ENCODE peak calls at places on chromosomes 2 and 18, in five cellular contexts. One of them, this sample, is unnamed.

GRCh38 chr2:181123798-181124217 is 143.4 kb downstream of the UBE2E3 start:
- DNase-seq in fibroblast of lung: no peak
- DNase-seq in type B pancreatic cell: no peak
- DNase-seq in kidney epithelial cell: no peak
- DNase-seq in epithelial cell of esophagus: peak; percentile 22
- DNase-seq in this sample: no peak

GRCh38 chr2:31828891-31829290 is 181.9 kb downstream of the MEMO1 start:
- DNase-seq in type B pancreatic cell: no peak
- DNase-seq in kidney epithelial cell: no peak
- DNase-seq in epithelial cell of esophagus: peak; percentile 48
- DNase-seq in fibroblast of lung: no peak
- DNase-seq in this sample: peak; percentile 34

GRCh38 chr2:68104111-68104835 is 41.5 kb upstream of the C1D start:
- DNase-seq in type B pancreatic cell: no peak
- DNase-seq in fibroblast of lung: no peak
- DNase-seq in kidney epithelial cell: no peak
- DNase-seq in epithelial cell of esophagus: no peak
- DNase-seq in this sample: no peak

GRCh38 chr18:24831871-24832665 is 371.6 kb downstream of the HRH4 start:
- DNase-seq in epithelial cell of esophagus: no peak
- DNase-seq in fibroblast of lung: no peak
- DNase-seq in kidney epithelial cell: no peak
- DNase-seq in type B pancreatic cell: no peak
- DNase-seq in this sample: no peak

GRCh38 chr2:69973335-69973735 is 11.9 kb upstream of the ASPRV1 start:
- DNase-seq in epithelial cell of esophagus: no peak
- DNase-seq in fibroblast of lung: peak; percentile 59
- DNase-seq in kidney epithelial cell: no peak
- DNase-seq in type B pancreatic cell: no peak
- DNase-seq in this sample: no peak

GRCh38 chr2:203682688-203683130 is 23.7 kb upstream of the CD28 start:
- DNase-seq in epithelial cell of esophagus: peak; percentile 88
- DNase-seq in type B pancreatic cell: no peak
- DNase-seq in kidney epithelial cell: no peak
- DNase-seq in fibroblast of lung: peak; percentile 76
- DNase-seq in this sample: peak; percentile 94

GRCh38 chr2:16614314-16614860 is 51.2 kb downstream of the CYRIA start:
- DNase-seq in type B pancreatic cell: no peak
- DNase-seq in kidney epithelial cell: no peak
- DNase-seq in epithelial cell of esophagus: no peak
- DNase-seq in fibroblast of lung: peak; percentile 26
- DNase-seq in this sample: no peak

GRCh38 chr18:62525611-62526010 is 2.8 kb downstream of the ZCCHC2 start:
- DNase-seq in type B pancreatic cell: no peak
- DNase-seq in epithelial cell of esophagus: no peak
- DNase-seq in kidney epithelial cell: no peak
- DNase-seq in fibroblast of lung: no peak
- DNase-seq in this sample: peak; percentile 14

GRCh38 chr18:79791141-79791972 is 6.4 kb upstream of the KCNG2 start:
- DNase-seq in epithelial cell of esophagus: peak; percentile 74
- DNase-seq in type B pancreatic cell: no peak
- DNase-seq in kidney epithelial cell: peak; percentile 26
- DNase-seq in fibroblast of lung: peak; percentile 98
- DNase-seq in this sample: peak; percentile 94

GRCh38 chr2:137115081-137115713 is 349.9 kb downstream of the THSD7B start:
- DNase-seq in epithelial cell of esophagus: no peak
- DNase-seq in kidney epithelial cell: no peak
- DNase-seq in fibroblast of lung: no peak
- DNase-seq in type B pancreatic cell: no peak
- DNase-seq in this sample: no peak

GRCh38 chr2:235529621-235530020 is 35.8 kb downstream of the AGAP1 start:
- DNase-seq in fibroblast of lung: no peak
- DNase-seq in type B pancreatic cell: no peak
- DNase-seq in kidney epithelial cell: no peak
- DNase-seq in epithelial cell of esophagus: no peak
- DNase-seq in this sample: no peak

GRCh38 chr2:26649322-26649721 is 8.2 kb upstream of the CIB4 start:
- DNase-seq in epithelial cell of esophagus: no peak
- DNase-seq in kidney epithelial cell: no peak
- DNase-seq in fibroblast of lung: no peak
- DNase-seq in type B pancreatic cell: no peak
- DNase-seq in this sample: no peak

GRCh38 chr2:157893611-157894010 is 17.5 kb upstream of the ACVR1 start:
- DNase-seq in fibroblast of lung: no peak
- DNase-seq in type B pancreatic cell: no peak
- DNase-seq in epithelial cell of esophagus: no peak
- DNase-seq in kidney epithelial cell: no peak
- DNase-seq in this sample: no peak

GRCh38 chr2:233463586-233463985 is 103.0 kb downstream of the USP40 start:
- DNase-seq in fibroblast of lung: no peak
- DNase-seq in type B pancreatic cell: no peak
- DNase-seq in kidney epithelial cell: no peak
- DNase-seq in epithelial cell of esophagus: no peak
- DNase-seq in this sample: no peak

GRCh38 chr2:53970095-53970897 is 497 bp downstream of the PSME4 start:
- DNase-seq in fibroblast of lung: peak; percentile 37
- DNase-seq in kidney epithelial cell: no peak
- DNase-seq in epithelial cell of esophagus: peak; percentile 51
- DNase-seq in type B pancreatic cell: peak; percentile 69
- DNase-seq in this sample: peak; percentile 51

GRCh38 chr2:72136933-72137497 is 10.6 kb downstream of the CYP26B1 start:
- DNase-seq in fibroblast of lung: no peak
- DNase-seq in kidney epithelial cell: no peak
- DNase-seq in type B pancreatic cell: no peak
- DNase-seq in epithelial cell of esophagus: no peak
- DNase-seq in this sample: no peak

GRCh38 chr2:72136349-72136748 is 11.3 kb downstream of the CYP26B1 start:
- DNase-seq in type B pancreatic cell: peak; percentile 70
- DNase-seq in fibroblast of lung: no peak
- DNase-seq in epithelial cell of esophagus: no peak
- DNase-seq in kidney epithelial cell: no peak
- DNase-seq in this sample: no peak

GRCh38 chr2:72138921-72139381 is 8.7 kb downstream of the CYP26B1 start:
- DNase-seq in type B pancreatic cell: no peak
- DNase-seq in fibroblast of lung: no peak
- DNase-seq in kidney epithelial cell: peak; percentile 35
- DNase-seq in epithelial cell of esophagus: no peak
- DNase-seq in this sample: no peak

GRCh38 chr2:72138011-72138881 is 9.4 kb downstream of the CYP26B1 start:
- DNase-seq in type B pancreatic cell: no peak
- DNase-seq in fibroblast of lung: no peak
- DNase-seq in epithelial cell of esophagus: no peak
- DNase-seq in kidney epithelial cell: no peak
- DNase-seq in this sample: peak; percentile 22

DNA sequence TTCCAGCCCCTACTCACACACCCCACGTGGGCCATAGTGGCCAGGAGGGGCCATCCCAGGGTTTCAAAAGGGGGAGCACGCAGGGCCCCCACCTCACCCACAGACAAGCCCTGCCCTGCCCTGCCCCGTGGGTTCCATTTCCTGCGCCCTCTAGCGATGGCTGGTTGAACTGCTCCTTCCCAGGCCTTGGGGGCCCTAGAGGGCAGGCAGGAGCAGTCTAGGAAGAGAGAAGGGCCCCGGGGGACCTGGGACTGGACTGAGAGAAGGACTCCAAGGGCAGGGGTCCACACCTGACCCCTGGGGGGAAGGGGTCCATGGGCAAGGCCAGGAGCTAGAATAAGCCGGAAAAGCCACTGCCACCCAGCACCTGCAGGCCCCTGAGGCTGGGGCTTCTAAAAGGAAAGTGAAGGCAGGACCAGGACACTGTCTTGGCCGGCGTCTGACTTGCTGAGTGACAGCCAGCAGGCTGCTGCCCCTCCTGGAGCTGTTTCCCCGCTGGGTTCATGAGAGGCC is 10.1 kb downstream of the CYP26B1 start:
- DNase-seq in epithelial cell of esophagus: peak; percentile 41
- DNase-seq in fibroblast of lung: peak; percentile 23
- DNase-seq in kidney epithelial cell: no peak
- DNase-seq in type B pancreatic cell: no peak
- DNase-seq in this sample: peak; percentile 69
- TF ChIP-seq CTCF in epithelial cell of esophagus: peak; percentile 91
- TF ChIP-seq CTCF in fibroblast of lung: peak; percentile 94
- TF ChIP-seq CTCF in kidney epithelial cell: peak; percentile 99
- TF ChIP-seq CTCF in type B pancreatic cell: peak; percentile 93
- TF ChIP-seq CTCF in this sample: peak; percentile 96

GRCh38 chr2:8543412-8544167 is 138.3 kb upstream of the ID2 start:
- DNase-seq in type B pancreatic cell: no peak
- DNase-seq in kidney epithelial cell: peak; percentile 49
- DNase-seq in fibroblast of lung: peak; percentile 85
- DNase-seq in epithelial cell of esophagus: no peak
- DNase-seq in this sample: peak; percentile 65

GRCh38 chr2:8545676-8546318 is 136.1 kb upstream of the ID2 start:
- DNase-seq in type B pancreatic cell: no peak
- DNase-seq in epithelial cell of esophagus: no peak
- DNase-seq in kidney epithelial cell: no peak
- DNase-seq in fibroblast of lung: no peak
- DNase-seq in this sample: no peak

GRCh38 chr2:8544168-8544785 is 137.6 kb upstream of the ID2 start:
- DNase-seq in type B pancreatic cell: no peak
- DNase-seq in fibroblast of lung: no peak
- DNase-seq in kidney epithelial cell: no peak
- DNase-seq in epithelial cell of esophagus: no peak
- DNase-seq in this sample: no peak

GRCh38 chr2:8546319-8547283 is 135.3 kb upstream of the ID2 start:
- DNase-seq in type B pancreatic cell: no peak
- DNase-seq in kidney epithelial cell: no peak
- DNase-seq in epithelial cell of esophagus: no peak
- DNase-seq in fibroblast of lung: no peak
- DNase-seq in this sample: no peak

DNA sequence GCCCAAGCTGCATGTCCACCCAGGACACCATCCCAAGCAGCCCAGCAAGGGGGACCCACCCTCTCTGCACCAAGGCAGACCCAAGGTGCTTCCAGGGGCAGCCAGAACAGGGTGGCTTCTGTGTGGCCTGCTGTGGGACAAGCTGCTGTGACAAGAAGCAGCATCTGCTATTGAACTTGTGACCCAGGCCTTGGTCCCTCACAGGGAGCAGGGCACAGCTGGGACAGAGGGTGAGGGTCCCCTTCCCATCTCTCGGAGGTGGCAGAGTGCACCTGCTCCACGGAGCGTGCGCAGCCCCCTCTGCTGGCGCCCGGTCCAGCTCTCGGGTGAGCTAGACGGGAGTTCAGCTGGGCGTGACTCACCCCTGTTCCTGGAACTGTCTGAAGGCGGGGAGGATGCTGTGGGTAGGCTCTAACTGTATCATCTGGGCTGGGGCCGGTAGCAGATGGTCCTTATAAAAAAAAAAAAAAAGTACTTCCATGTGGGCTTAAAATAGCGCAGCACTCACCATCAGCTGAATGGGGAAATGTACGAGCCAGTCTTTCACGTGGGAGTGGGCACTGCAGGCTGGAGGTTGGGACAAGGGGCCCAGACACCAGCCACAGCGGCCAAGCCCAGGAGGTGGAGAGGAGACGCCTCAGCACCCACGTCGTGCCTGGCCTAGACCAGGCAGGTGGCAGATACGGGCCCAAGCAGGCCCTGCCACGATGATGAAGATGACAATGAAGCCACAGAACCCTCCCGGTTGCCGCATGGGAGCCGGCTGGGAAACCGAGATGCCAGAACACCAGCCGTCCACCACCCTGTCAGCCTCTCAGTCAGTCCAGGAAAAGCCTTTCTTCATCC is 136.8 kb upstream of the ID2 start:
- DNase-seq in type B pancreatic cell: no peak
- DNase-seq in kidney epithelial cell: peak; percentile 58
- DNase-seq in fibroblast of lung: peak; percentile 81
- DNase-seq in epithelial cell of esophagus: no peak
- DNase-seq in this sample: peak; percentile 67
- TF ChIP-seq CTCF in type B pancreatic cell: no peak
- TF ChIP-seq CTCF in kidney epithelial cell: peak; percentile 76
- TF ChIP-seq CTCF in fibroblast of lung: peak; percentile 37
- TF ChIP-seq CTCF in epithelial cell of esophagus: no peak
- TF ChIP-seq CTCF in this sample: no peak

GRCh38 chr18:3725100-3725499 is 275.1 kb downstream of the TGIF1 start:
- DNase-seq in kidney epithelial cell: no peak
- DNase-seq in type B pancreatic cell: no peak
- DNase-seq in epithelial cell of esophagus: no peak
- DNase-seq in fibroblast of lung: no peak
- DNase-seq in this sample: no peak

GRCh38 chr18:3727260-3727659 is 277.3 kb downstream of the TGIF1 start:
- DNase-seq in epithelial cell of esophagus: no peak
- DNase-seq in type B pancreatic cell: no peak
- DNase-seq in kidney epithelial cell: no peak
- DNase-seq in fibroblast of lung: no peak
- DNase-seq in this sample: no peak

GRCh38 chr18:3723554-3723953 is 273.6 kb downstream of the TGIF1 start:
- DNase-seq in type B pancreatic cell: no peak
- DNase-seq in epithelial cell of esophagus: no peak
- DNase-seq in fibroblast of lung: no peak
- DNase-seq in kidney epithelial cell: no peak
- DNase-seq in this sample: no peak

GRCh38 chr18:3728704-3729437 is 278.9 kb downstream of the TGIF1 start:
- DNase-seq in type B pancreatic cell: no peak
- DNase-seq in kidney epithelial cell: no peak
- DNase-seq in epithelial cell of esophagus: no peak
- DNase-seq in fibroblast of lung: no peak
- DNase-seq in this sample: no peak

DNA sequence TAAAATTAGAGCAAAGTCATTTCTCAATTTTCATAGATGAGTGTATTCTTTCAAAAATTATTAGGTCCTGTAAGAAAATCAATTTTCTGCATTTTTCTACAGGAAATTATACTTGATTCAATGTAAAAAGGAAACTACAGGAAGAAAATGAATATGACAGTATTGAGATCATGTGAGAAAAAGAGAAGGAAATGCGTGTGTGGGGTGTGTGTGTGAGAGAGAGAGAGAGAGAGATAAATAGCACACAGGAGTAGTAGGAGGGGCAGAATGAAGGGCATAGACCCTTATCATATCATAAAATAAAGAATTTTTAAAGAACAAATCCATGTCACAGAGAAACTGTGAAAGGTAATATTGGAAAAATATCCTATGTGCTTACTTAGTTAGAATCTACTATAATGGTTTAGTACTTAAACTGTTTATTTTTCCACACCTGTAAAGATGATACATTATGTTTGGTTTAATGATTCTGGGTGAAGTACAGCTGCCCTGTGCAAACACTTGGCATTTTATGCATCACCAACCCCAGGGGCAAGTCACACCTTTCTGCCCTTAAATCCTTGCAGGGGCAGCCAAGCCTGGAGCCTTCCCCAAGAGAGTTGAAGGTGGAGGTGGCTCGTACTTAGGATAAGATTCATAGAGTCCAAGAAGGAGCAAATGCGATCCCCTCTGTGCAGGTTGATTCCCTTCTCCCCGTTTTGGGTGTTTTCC is 276.4 kb downstream of the TGIF1 start:
- DNase-seq in type B pancreatic cell: no peak
- DNase-seq in kidney epithelial cell: no peak
- DNase-seq in fibroblast of lung: no peak
- DNase-seq in epithelial cell of esophagus: no peak
- DNase-seq in this sample: no peak
- TF ChIP-seq CTCF in type B pancreatic cell: no peak
- TF ChIP-seq CTCF in kidney epithelial cell: no peak
- TF ChIP-seq CTCF in fibroblast of lung: no peak
- TF ChIP-seq CTCF in epithelial cell of esophagus: no peak
- TF ChIP-seq CTCF in this sample: no peak

DNA sequence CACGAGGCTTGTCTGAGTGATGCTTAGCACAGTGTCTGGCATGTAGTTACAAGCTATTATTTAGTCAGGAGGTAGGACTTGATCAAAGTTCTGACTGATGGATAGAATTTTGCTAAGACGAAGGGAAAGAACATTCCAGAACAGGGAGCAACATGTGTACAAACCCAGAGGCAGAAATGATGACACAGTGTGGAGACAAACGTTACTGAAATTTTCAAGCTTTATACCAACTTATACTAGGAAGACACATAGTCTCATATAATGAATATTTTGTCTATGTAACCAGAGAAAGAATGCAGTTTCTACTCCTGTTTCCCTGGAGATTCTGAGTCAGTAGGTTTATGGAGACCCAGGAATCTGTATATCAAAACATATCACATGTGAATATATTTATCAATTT is 123.4 kb downstream of the FAM124B start:
- DNase-seq in fibroblast of lung: peak; percentile 9
- DNase-seq in kidney epithelial cell: no peak
- DNase-seq in epithelial cell of esophagus: peak; percentile 90
- DNase-seq in type B pancreatic cell: no peak
- DNase-seq in this sample: no peak
- TF ChIP-seq CTCF in fibroblast of lung: no peak
- TF ChIP-seq CTCF in kidney epithelial cell: no peak
- TF ChIP-seq CTCF in epithelial cell of esophagus: no peak
- TF ChIP-seq CTCF in type B pancreatic cell: no peak
- TF ChIP-seq CTCF in this sample: no peak